ENCODE peak calls at places on chromosomes 6 and 20, in seven cellular contexts. V is stimulated activated CD4-positive, alpha-beta T cell treated with anti-CD3 and anti-CD28 coated beads, Interleukin-4, amount 100 ng/mL, for 24 hours; U is AG10803; P is cerebellum; Z is iris pigment epithelial cell; I is GM23248; J is CD4-positive, alpha-beta T cell. T is an unnamed sample.

GRCh38 chr6:161035182-161035980 is 43.8 kb downstream of the MAP3K4 start:
- DNase-seq in V (no peak), U (no peak), P (no peak), Z (no peak), I (no peak), J (no peak), T (no peak)

GRCh38 chr6:14055541-14055940 is 62.0 kb upstream of the CD83 start:
- DNase-seq in V (no peak), U (no peak), P (no peak), Z (no peak), I (no peak), J (no peak), T (no peak)

GRCh38 chr6:137111296-137112066 is 62.0 kb downstream of the IL22RA2 start:
- DNase-seq in V (no peak), U (no peak), P (no peak), Z (no peak), I (no peak), J (no peak), T (no peak)

GRCh38 chr6:112600168-112600567 is 253.0 kb downstream of the RFPL4B start:
- DNase-seq in V (no peak), U (peak), P (no peak), Z (peak), I (no peak), J (no peak), T (no peak)

GRCh38 chr6:5061152-5061551 is 24.0 kb upstream of the PPP1R3G start:
- DNase-seq in V (no peak), U (no peak), P (no peak), Z (peak), I (no peak), J (no peak), T (no peak)

GRCh38 chr6:167968091-167968490 is 29.4 kb upstream of the KIF25 start:
- DNase-seq in V (no peak), U (no peak), P (no peak), Z (no peak), I (peak), J (no peak), T (peak)

GRCh38 chr6:27139753-27140522 is 107.6 kb upstream of the PRSS16 start:
- DNase-seq in V (no peak), U (no peak), P (no peak), Z (peak), I (no peak), J (no peak), T (no peak)

GRCh38 chr6:25692472-25692871 is 40.5 kb downstream of the SCGN start:
- DNase-seq in V (no peak), U (no peak), P (no peak), Z (no peak), I (no peak), J (no peak), T (no peak)

GRCh38 chr20:6590891-6591679 is 176.4 kb upstream of the BMP2 start:
- DNase-seq in V (no peak), U (peak), P (no peak), Z (peak), I (peak), J (no peak), T (no peak)

GRCh38 chr20:45835230-45836224 is 1.9 kb downstream of the SNX21 start:
- DNase-seq in V (no peak), U (peak), P (no peak), Z (no peak), I (peak), J (no peak), T (no peak)

GRCh38 chr20:13420625-13421024 is 199.6 kb downstream of the ISM1 start:
- DNase-seq in V (no peak), U (no peak), P (no peak), Z (no peak), I (no peak), J (no peak), T (no peak)

GRCh38 chr6:146990821-146991798 is 213.1 kb upstream of the STXBP5 start:
- DNase-seq in V (no peak), U (peak), P (no peak), Z (peak), I (peak), J (no peak), T (no peak)

GRCh38 chr20:62832212-62832922 is 15.5 kb downstream of the COL9A3 start:
- DNase-seq in V (no peak), U (no peak), P (no peak), Z (no peak), I (peak), J (no peak), T (no peak)

T was measured in activated CD4-positive, alpha-beta memory T cell treated with anti-CD3 and anti-CD28 coated beads, Interleukin-2, amount 10 ng/mL, durations not matched to agents 7 days and 5 days.